ENCODE peak calls at places on chromosome 3, in eight cellular contexts. H, O, C, A, G, S, D and Z are unnamed samples.

GRCh38 chr3:55823001-55823400 is 335.9 kb upstream of the WNT5A start:
- DNase-seq in A (no peak), O (no peak), D (no peak), G (no peak), H (no peak), C (no peak), S (no peak), Z (no peak)

GRCh38 chr3:142285057-142285666 is 59.8 kb upstream of the GK5 start:
- DNase-seq in S (no peak), G (no peak), C (no peak), D (no peak), A (no peak), O (no peak), H (no peak), Z (no peak)

GRCh38 chr3:177602601-177603136 is 405.4 kb upstream of the TBL1XR1 start:
- DNase-seq in D (no peak), C (no peak), H (no peak), O (peak; percentile 85), S (no peak), G (no peak), A (no peak), Z (no peak)

GRCh38 chr3:8914491-8914890 is 48.8 kb downstream of the RAD18 start:
- DNase-seq in O (no peak), G (peak; percentile 90), S (no peak), H (no peak), A (no peak), C (no peak), D (no peak), Z (no peak)

GRCh38 chr3:59653405-59654119 is 603.7 kb upstream of the CFAP20DC start:
- DNase-seq in C (no peak), A (no peak), G (no peak), D (no peak), H (no peak), O (no peak), S (no peak), Z (no peak)

GRCh38 chr3:72657666-72658065 is 190.6 kb downstream of the SHQ1 start:
- DNase-seq in O (peak; percentile 19), C (no peak), H (no peak), A (peak; percentile 54), G (no peak), D (peak; percentile 7), S (no peak), Z (peak; percentile 46)

GRCh38 chr3:56296361-56296760 is 171.9 kb downstream of the ERC2 start:
- DNase-seq in G (no peak), H (no peak), O (no peak), D (no peak), A (no peak), C (no peak), S (no peak), Z (no peak)

GRCh38 chr3:180267202-180267843 is 230.6 kb upstream of the PEX5L start:
- DNase-seq in H (no peak), O (no peak), D (no peak), A (no peak), G (no peak), C (no peak), S (no peak), Z (no peak)

GRCh38 chr3:42900731-42901420 is 5.1 kb upstream of the ZNF662 start:
- DNase-seq in S (no peak), D (no peak), A (no peak), C (no peak), G (no peak), H (no peak), O (peak; percentile 88), Z (no peak)

GRCh38 chr3:12471228-12471627 is 13.1 kb upstream of the TSEN2 start:
- DNase-seq in H (no peak), C (no peak), S (no peak), D (no peak), O (peak; percentile 99), A (no peak), G (no peak), Z (no peak)

GRCh38 chr3:13138566-13139145 is 65.4 kb upstream of the IQSEC1 start:
- DNase-seq in D (no peak), S (no peak), A (no peak), H (no peak), O (no peak), C (no peak), G (no peak), Z (no peak)

GRCh38 chr3:156725706-156726105 is 51.3 kb downstream of the TIPARP start:
- DNase-seq in H (no peak), O (peak; percentile 13), G (no peak), D (no peak), S (no peak), A (no peak), C (no peak), Z (no peak)

GRCh38 chr3:123540285-123540684 is 44.6 kb downstream of the HACD2 start:
- DNase-seq in S (no peak), C (no peak), G (no peak), D (no peak), A (no peak), H (no peak), O (peak; percentile 37), Z (no peak)

GRCh38 chr3:171352387-171352935 is 107.7 kb downstream of the TNIK start:
- DNase-seq in G (no peak), H (no peak), O (no peak), C (no peak), A (no peak), D (no peak), S (no peak), Z (no peak)

GRCh38 chr3:64187065-64187959 is 38.0 kb downstream of the PRICKLE2 start:
- DNase-seq in H (peak; percentile 73), S (peak; percentile 54), A (no peak), O (peak; percentile 74), C (no peak), G (peak; percentile 95), D (no peak), Z (no peak)

GRCh38 chr3:158102219-158102612 is 4.0 kb downstream of the SHOX2 start:
- DNase-seq in O (no peak), A (no peak), H (no peak), C (no peak), G (no peak), D (no peak), S (no peak), Z (no peak)
- H3K27me3 ChIP-seq in O (peaks cover 4% of the 10 kb centered on the region), A (peaks cover 76% of the 10 kb centered on the region), H (peaks cover 13% of the 10 kb centered on the region), C (peaks cover 3% of the 10 kb centered on the region), G (peaks cover 93% of the 10 kb centered on the region), D (peaks cover 97% of the 10 kb centered on the region), S (peaks cover 3% of the 10 kb centered on the region), Z (peaks cover 77% of the 10 kb centered on the region)

DNA sequence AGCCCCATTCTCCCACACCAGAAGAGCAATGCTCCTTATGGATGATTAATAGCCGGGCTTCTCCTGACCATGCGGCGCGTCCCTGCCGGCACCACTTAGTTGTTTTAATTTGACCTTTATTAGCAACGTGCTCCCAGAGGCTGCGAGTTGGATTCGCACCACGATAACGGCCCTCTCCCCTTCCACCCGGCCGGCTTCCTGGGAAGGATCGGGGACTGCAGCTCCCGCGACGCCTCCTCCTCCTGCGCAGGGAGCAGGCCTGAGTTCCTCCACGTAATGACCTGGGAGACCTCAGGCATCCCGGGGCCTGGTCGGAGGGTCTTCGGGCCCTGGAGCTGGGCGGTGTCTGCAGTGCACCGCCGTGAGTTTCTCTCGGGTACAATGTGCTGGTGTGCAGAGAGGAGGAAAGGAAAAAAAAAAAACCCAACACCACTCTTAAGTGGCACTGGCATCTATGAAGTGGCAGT is 243.3 kb upstream of the TOPAZ1 start:
- DNase-seq in S (no peak), H (no peak), O (no peak), G (no peak), D (peak; percentile 71), C (no peak), A (no peak), Z (no peak)
- H3K27me3 ChIP-seq in S (no peaks in the 10 kb centered on the region), H (no peaks in the 10 kb centered on the region), O (no peaks in the 10 kb centered on the region), G (peaks cover 66% of the 10 kb centered on the region), D (peaks cover 69% of the 10 kb centered on the region), C (no peaks in the 10 kb centered on the region), A (peaks cover 37% of the 10 kb centered on the region), Z (peaks cover 57% of the 10 kb centered on the region)

GRCh38 chr3:45887285-45887684 is 942 bp downstream of the CCR9 start:
- DNase-seq in C (no peak), G (no peak), O (peak; percentile 8), A (no peak), S (no peak), H (no peak), D (no peak), Z (no peak)

GRCh38 chr3:45889278-45889833 is 3.0 kb downstream of the CCR9 start:
- DNase-seq in H (no peak), O (no peak), A (no peak), D (no peak), G (no peak), S (no peak), C (no peak), Z (no peak)

GRCh38 chr3:45885979-45886711 is at the start of gene CCR9:
- DNase-seq in D (no peak), C (no peak), O (no peak), G (no peak), S (no peak), A (no peak), H (no peak), Z (no peak)

GRCh38 chr3:45890405-45890804 is 4.1 kb downstream of the CCR9 start:
- DNase-seq in A (no peak), D (no peak), O (peak; percentile 44), G (no peak), H (no peak), C (peak; percentile 62), S (peak; percentile 20), Z (peak; percentile 42)

GRCh38 chr3:45887759-45888511 is 1.6 kb downstream of the CCR9 start:
- DNase-seq in C (no peak), A (no peak), H (no peak), D (no peak), S (no peak), O (peak; percentile 24), G (no peak), Z (no peak)
- H3K27me3 ChIP-seq in C (no peaks in the 10 kb centered on the region), A (peaks cover 9% of the 10 kb centered on the region), H (no peaks in the 10 kb centered on the region), D (peaks cover 3% of the 10 kb centered on the region), S (no peaks in the 10 kb centered on the region), O (no peaks in the 10 kb centered on the region), G (peaks cover 33% of the 10 kb centered on the region), Z (peaks cover 7% of the 10 kb centered on the region)

GRCh38 chr3:51819709-51820406 is 40.8 kb upstream of the IQCF6 start:
- DNase-seq in O (peak; percentile 11), G (no peak), S (peak; percentile 25), H (no peak), D (peak; percentile 87), C (no peak), A (no peak), Z (no peak)
- H3K27me3 ChIP-seq in O (peaks cover 15% of the 10 kb centered on the region), G (no peaks in the 10 kb centered on the region), S (no peaks in the 10 kb centered on the region), H (no peaks in the 10 kb centered on the region), D (no peaks in the 10 kb centered on the region), C (no peaks in the 10 kb centered on the region), A (peaks cover 18% of the 10 kb centered on the region), Z (no peaks in the 10 kb centered on the region)

DNA sequence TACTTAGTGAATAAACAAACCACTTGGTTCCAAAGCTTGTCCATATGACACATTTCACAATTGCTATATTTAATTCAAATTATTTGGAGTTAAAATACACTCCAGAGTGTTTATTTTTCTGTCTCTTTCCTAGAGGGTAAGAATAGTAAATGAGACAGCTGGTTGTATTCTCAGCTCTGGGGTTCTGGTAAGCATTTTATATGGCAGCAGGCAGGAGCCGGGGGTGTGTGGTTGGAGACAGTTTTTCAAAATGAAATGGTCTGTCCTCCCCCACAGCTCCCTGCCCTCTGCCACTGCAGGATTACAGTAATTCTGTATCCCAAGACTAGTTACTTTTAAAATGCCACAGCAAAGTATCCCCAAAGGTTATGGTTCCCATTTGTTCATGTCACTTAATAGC is 10.9 kb upstream of the SEC61A1 start:
- DNase-seq in G (no peak), D (no peak), O (no peak), A (no peak), C (no peak), S (no peak), H (no peak), Z (no peak)
- H3K27me3 ChIP-seq in G (peaks cover 38% of the 10 kb centered on the region), D (no peaks in the 10 kb centered on the region), O (no peaks in the 10 kb centered on the region), A (peaks cover 8% of the 10 kb centered on the region), C (no peaks in the 10 kb centered on the region), S (no peaks in the 10 kb centered on the region), H (no peaks in the 10 kb centered on the region), Z (no peaks in the 10 kb centered on the region)